ENCODE peak calls at places on chromosomes 16 and 17, in nine cellular contexts. Q is HT-29, N is C1 segment of cervical spinal cord, W is T-cell, I is ACHN, K is stomach, G is amygdala, S is neural crest cell, L is fibroblast of lung. M is an unnamed sample.

GRCh38 chr17:36675250-36675649 is 73.9 kb downstream of the MRM1 start:
- DNase-seq in Q (no peak), N (no peak), W (no peak), I (no peak), K (no peak), G (no peak), S (no peak), L (no peak), M (no peak)

GRCh38 chr17:11948791-11949190 is 48.5 kb downstream of the ZNF18 start:
- DNase-seq in Q (no peak), N (no peak), W (no peak), I (peak; percentile 28), K (no peak), G (no peak), S (no peak), L (peak; percentile 87), M (peak; percentile 32)

GRCh38 chr17:45227101-45227591 is 5.5 kb downstream of the FMNL1 start:
- DNase-seq in Q (no peak), N (no peak), W (no peak), I (peak; percentile 69), K (no peak), G (no peak), S (no peak), L (peak; percentile 28), M (no peak)

GRCh38 chr16:72099377-72099818 is 5.8 kb downstream of the DHX38 start:
- DNase-seq in Q (peak; percentile 81), N (peak; percentile 26), W (peak; percentile 4), I (peak; percentile 77), K (peak; percentile 41), G (no peak), S (peak; percentile 50), L (peak; percentile 51), M (peak; percentile 58)

GRCh38 chr17:44830359-44831269 is 527 bp upstream of the GJC1 start:
- DNase-seq in Q (no peak), N (no peak), W (no peak), I (peak; percentile 50), K (no peak), G (no peak), S (peak; percentile 44), L (peak; percentile 32), M (no peak)

GRCh38 chr17:4833941-4834501 is 881 bp downstream of the MINK1 start:
- DNase-seq in Q (no peak), N (peak; percentile 49), W (no peak), I (peak; percentile 53), K (no peak), G (no peak), S (no peak), L (peak; percentile 65), M (peak; percentile 67)

GRCh38 chr16:31083081-31083480 is 5.7 kb downstream of the PRSS53 start:
- DNase-seq in Q (no peak), N (no peak), W (no peak), I (no peak), K (no peak), G (no peak), S (no peak), L (no peak), M (no peak)

GRCh38 chr16:82651921-82652601 is 25.3 kb downstream of the CDH13 start:
- DNase-seq in Q (peak; percentile 7), N (no peak), W (no peak), I (no peak), K (no peak), G (no peak), S (no peak), L (no peak), M (peak; percentile 34)

GRCh38 chr17:68567581-68567980 is 33.6 kb downstream of the FAM20A start:
- DNase-seq in Q (no peak), N (no peak), W (no peak), I (no peak), K (no peak), G (no peak), S (no peak), L (no peak), M (no peak)

GRCh38 chr17:72890711-72891110 is 201.8 kb downstream of the SLC39A11 start:
- DNase-seq in Q (no peak), N (no peak), W (no peak), I (peak; percentile 14), K (no peak), G (no peak), S (no peak), L (no peak), M (no peak)

GRCh38 chr17:13306310-13306962 is 288.6 kb upstream of the ELAC2 start:
- DNase-seq in Q (peak; percentile 40), N (no peak), W (no peak), I (peak; percentile 92), K (no peak), G (no peak), S (peak; percentile 41), L (peak; percentile 88), M (peak; percentile 14)

M was measured in pons.